ENCODE peak calls at places on chromosomes 13 and 19, in five cellular contexts. One of them, this sample, is unnamed.

GRCh38 chr13:32838985-32839384 is 177.2 kb upstream of the KL start:
- DNase-seq in HCT116: no peak
- DNase-seq in GM12878: no peak
- DNase-seq in K562: no peak
- DNase-seq in HepG2: peak; percentile 24
- DNase-seq in this sample: peak; percentile 40

GRCh38 chr13:99308481-99309087 is 1.4 kb upstream of the GPR183 start:
- DNase-seq in HCT116: no peak
- DNase-seq in GM12878: no peak
- DNase-seq in K562: no peak
- DNase-seq in HepG2: no peak
- DNase-seq in this sample: no peak

GRCh38 chr13:20157387-20157786 is 3.5 kb downstream of the GJA3 start:
- DNase-seq in HCT116: no peak
- DNase-seq in GM12878: no peak
- DNase-seq in K562: no peak
- DNase-seq in HepG2: no peak
- DNase-seq in this sample: no peak

GRCh38 chr13:110685305-110685704 is 20.6 kb downstream of the CARS2 start:
- DNase-seq in HCT116: no peak
- DNase-seq in GM12878: no peak
- DNase-seq in K562: no peak
- DNase-seq in HepG2: no peak
- DNase-seq in this sample: no peak

GRCh38 chr19:33610588-33610987 is 11.2 kb upstream of the CHST8 start:
- DNase-seq in HCT116: no peak
- DNase-seq in GM12878: no peak
- DNase-seq in K562: no peak
- DNase-seq in HepG2: no peak
- DNase-seq in this sample: no peak

GRCh38 chr13:48165063-48165462 is 67.9 kb upstream of the ITM2B start:
- DNase-seq in HCT116: no peak
- DNase-seq in GM12878: no peak
- DNase-seq in K562: no peak
- DNase-seq in HepG2: no peak
- DNase-seq in this sample: no peak

GRCh38 chr13:112877496-112877895 is 91.5 kb upstream of the MCF2L start:
- DNase-seq in HCT116: no peak
- DNase-seq in GM12878: no peak
- DNase-seq in K562: no peak
- DNase-seq in HepG2: no peak
- DNase-seq in this sample: no peak

GRCh38 chr13:21673592-21674270 is 2.9 kb downstream of the FGF9 start:
- DNase-seq in HCT116: no peak
- DNase-seq in GM12878: no peak
- DNase-seq in K562: peak; percentile 27
- DNase-seq in HepG2: no peak
- DNase-seq in this sample: no peak

GRCh38 chr19:27735314-27735713 is 1477.6 kb downstream of the UQCRFS1 start:
- DNase-seq in HCT116: no peak
- DNase-seq in GM12878: no peak
- DNase-seq in K562: no peak
- DNase-seq in HepG2: no peak
- DNase-seq in this sample: no peak

GRCh38 chr13:40130871-40131636 is 475.6 kb downstream of the COG6 start:
- DNase-seq in HCT116: peak; percentile 40
- DNase-seq in GM12878: no peak
- DNase-seq in K562: no peak
- DNase-seq in HepG2: peak; percentile 36
- DNase-seq in this sample: no peak

GRCh38 chr19:43432866-43433673 is 18.4 kb downstream of the TEX101 start:
- DNase-seq in HCT116: peak; percentile 51
- DNase-seq in GM12878: no peak
- DNase-seq in K562: peak; percentile 88
- DNase-seq in HepG2: peak; percentile 40
- DNase-seq in this sample: peak; percentile 41

GRCh38 chr19:10431254-10431942 is 11.1 kb downstream of the PDE4A start:
- DNase-seq in HCT116: no peak
- DNase-seq in GM12878: peak; percentile 61
- DNase-seq in K562: peak; percentile 50
- DNase-seq in HepG2: no peak
- DNase-seq in this sample: peak; percentile 65

GRCh38 chr19:41225238-41226052 is 6.4 kb downstream of the AXL start:
- DNase-seq in HCT116: peak; percentile 97
- DNase-seq in GM12878: no peak
- DNase-seq in K562: no peak
- DNase-seq in HepG2: peak; percentile 91
- DNase-seq in this sample: no peak

GRCh38 chr19:33438016-33438671 is 64.6 kb downstream of the CEBPG start:
- DNase-seq in HCT116: no peak
- DNase-seq in GM12878: no peak
- DNase-seq in K562: no peak
- DNase-seq in HepG2: no peak
- DNase-seq in this sample: no peak

GRCh38 chr19:38199340-38199739 is 24.7 kb downstream of the DPF1 start:
- DNase-seq in HCT116: no peak
- DNase-seq in GM12878: no peak
- DNase-seq in K562: peak; percentile 10
- DNase-seq in HepG2: no peak
- DNase-seq in this sample: no peak

GRCh38 chr13:110200276-110200675 is 106.7 kb downstream of the COL4A1 start:
- DNase-seq in HCT116: no peak
- DNase-seq in GM12878: no peak
- DNase-seq in K562: no peak
- DNase-seq in HepG2: no peak
- DNase-seq in this sample: no peak

GRCh38 chr13:99614465-99614885 is 113.2 kb downstream of the TM9SF2 start:
- DNase-seq in HCT116: no peak
- DNase-seq in GM12878: no peak
- DNase-seq in K562: no peak
- DNase-seq in HepG2: peak; percentile 76
- DNase-seq in this sample: no peak

GRCh38 chr13:40452038-40452666 is 214.3 kb downstream of the FOXO1 start:
- DNase-seq in HCT116: no peak
- DNase-seq in GM12878: no peak
- DNase-seq in K562: no peak
- DNase-seq in HepG2: no peak
- DNase-seq in this sample: no peak

GRCh38 chr13:98798849-98799645 is 46.6 kb upstream of the SLC15A1 start:
- DNase-seq in HCT116: no peak
- DNase-seq in GM12878: no peak
- DNase-seq in K562: no peak
- DNase-seq in HepG2: peak; percentile 8
- DNase-seq in this sample: no peak

GRCh38 chr19:4967738-4968461 is 1.0 kb upstream of the KDM4B start:
- DNase-seq in HCT116: no peak
- DNase-seq in GM12878: no peak
- DNase-seq in K562: no peak
- DNase-seq in HepG2: no peak
- DNase-seq in this sample: no peak

GRCh38 chr13:76816394-76816793 is 69.8 kb downstream of the KCTD12 start:
- DNase-seq in HCT116: no peak
- DNase-seq in GM12878: no peak
- DNase-seq in K562: no peak
- DNase-seq in HepG2: no peak
- DNase-seq in this sample: no peak

GRCh38 chr13:85261757-85262346 is 537.4 kb downstream of the SLITRK6 start:
- DNase-seq in HCT116: no peak
- DNase-seq in GM12878: no peak
- DNase-seq in K562: no peak
- DNase-seq in HepG2: peak; percentile 3
- DNase-seq in this sample: no peak

GRCh38 chr19:47284324-47284899 is 9.7 kb downstream of the INAFM1 start:
- DNase-seq in HCT116: no peak
- DNase-seq in GM12878: no peak
- DNase-seq in K562: peak; percentile 44
- DNase-seq in HepG2: peak; percentile 53
- DNase-seq in this sample: peak; percentile 60

GRCh38 chr19:34969721-34970120 is 5.7 kb upstream of the ZNF792 start:
- DNase-seq in HCT116: no peak
- DNase-seq in GM12878: no peak
- DNase-seq in K562: no peak
- DNase-seq in HepG2: no peak
- DNase-seq in this sample: no peak

GRCh38 chr19:1618157-1619093 is 13.2 kb upstream of the UQCR11 start:
- DNase-seq in HCT116: peak; percentile 29
- DNase-seq in GM12878: no peak
- DNase-seq in K562: peak; percentile 63
- DNase-seq in HepG2: peak; percentile 41
- DNase-seq in this sample: peak; percentile 73

DNA sequence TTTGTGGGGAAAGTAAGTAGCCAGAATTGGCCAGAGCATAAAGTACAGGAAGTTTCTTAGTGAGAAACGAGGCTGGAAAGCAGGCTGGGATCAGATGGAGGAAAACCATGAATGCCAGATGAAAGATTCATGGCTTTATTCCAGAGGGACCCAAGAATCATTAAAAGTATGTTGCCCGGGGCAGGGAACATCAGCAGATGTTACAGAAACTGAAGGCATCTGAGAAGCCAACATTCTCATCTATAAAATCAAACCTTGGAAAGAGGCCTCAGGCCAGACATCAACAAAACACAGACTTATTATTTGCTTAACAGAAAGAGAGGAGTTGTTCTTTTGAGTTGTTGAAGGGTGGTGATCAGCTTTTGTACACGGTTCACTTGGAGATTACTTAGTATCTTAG is 543.6 kb downstream of the RFC3 start:
- DNase-seq in HCT116: no peak
- DNase-seq in GM12878: no peak
- DNase-seq in K562: no peak
- DNase-seq in HepG2: no peak
- DNase-seq in this sample: no peak
- TF ChIP-seq RAD21 in HCT116: no peak
- TF ChIP-seq RAD21 in GM12878: no peak
- TF ChIP-seq RAD21 in K562: no peak
- TF ChIP-seq RAD21 in HepG2: no peak
- TF ChIP-seq RAD21 in this sample: no peak

GRCh38 chr19:480016-480855 is 16.1 kb upstream of the MADCAM1 start:
- DNase-seq in HCT116: no peak
- DNase-seq in GM12878: no peak
- DNase-seq in K562: peak; percentile 81
- DNase-seq in HepG2: peak; percentile 63
- DNase-seq in this sample: peak; percentile 86
- TF ChIP-seq JUND in HCT116: no peak
- TF ChIP-seq JUND in GM12878: no peak
- TF ChIP-seq JUND in K562: peak; percentile 44
- TF ChIP-seq JUND in HepG2: no peak
- TF ChIP-seq JUND in this sample: no peak

DNA sequence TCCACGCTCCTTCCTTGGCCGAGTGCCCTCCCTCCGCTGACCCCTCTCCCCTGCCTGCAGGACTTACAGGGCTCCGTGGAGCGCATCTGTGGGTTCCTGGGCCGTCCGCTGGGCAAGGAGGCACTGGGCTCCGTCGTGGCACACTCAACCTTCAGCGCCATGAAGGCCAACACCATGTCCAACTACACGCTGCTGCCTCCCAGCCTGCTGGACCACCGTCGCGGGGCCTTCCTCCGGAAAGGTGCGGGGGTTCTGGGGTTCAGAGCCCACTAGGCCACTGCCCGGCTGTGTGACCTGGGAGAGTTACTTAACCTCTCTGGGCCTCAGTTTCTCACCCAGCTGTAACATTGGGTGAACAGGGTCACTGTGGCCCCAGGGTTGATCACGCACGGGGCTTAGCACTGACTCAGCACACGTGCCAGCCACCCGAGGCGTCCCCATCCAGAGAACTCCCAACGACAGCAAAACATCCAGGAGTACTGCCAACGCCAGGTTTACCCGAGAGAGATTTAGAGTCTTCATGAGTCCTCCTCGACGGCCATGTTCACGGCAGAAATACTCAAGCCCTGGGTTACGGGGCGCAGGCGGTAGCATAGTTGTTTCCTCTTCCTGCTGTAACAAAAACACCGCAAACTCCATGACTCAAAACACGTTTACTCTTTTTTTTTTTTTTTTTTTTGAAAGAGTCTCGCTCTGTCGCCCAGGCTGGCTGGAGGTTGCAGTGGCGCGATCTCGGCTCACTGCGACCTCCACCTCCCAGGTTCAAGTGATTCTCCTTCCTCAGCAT is 9.7 kb upstream of the SPACA4 start:
- DNase-seq in HCT116: no peak
- DNase-seq in GM12878: no peak
- DNase-seq in K562: no peak
- DNase-seq in HepG2: no peak
- DNase-seq in this sample: no peak
- TF ChIP-seq POLR2A in HCT116: no peak
- TF ChIP-seq POLR2A in GM12878: peak; percentile 48
- TF ChIP-seq POLR2A in K562: no peak
- TF ChIP-seq POLR2A in HepG2: no peak
- TF ChIP-seq POLR2A in this sample: no peak

GRCh38 chr19:19151418-19151817 is 13.1 kb upstream of the TMEM161A start:
- DNase-seq in HCT116: no peak
- DNase-seq in GM12878: no peak
- DNase-seq in K562: no peak
- DNase-seq in HepG2: no peak
- DNase-seq in this sample: no peak
- TF ChIP-seq RAD21 in HCT116: no peak
- TF ChIP-seq RAD21 in GM12878: no peak
- TF ChIP-seq RAD21 in K562: no peak
- TF ChIP-seq RAD21 in HepG2: no peak
- TF ChIP-seq RAD21 in this sample: no peak

DNA sequence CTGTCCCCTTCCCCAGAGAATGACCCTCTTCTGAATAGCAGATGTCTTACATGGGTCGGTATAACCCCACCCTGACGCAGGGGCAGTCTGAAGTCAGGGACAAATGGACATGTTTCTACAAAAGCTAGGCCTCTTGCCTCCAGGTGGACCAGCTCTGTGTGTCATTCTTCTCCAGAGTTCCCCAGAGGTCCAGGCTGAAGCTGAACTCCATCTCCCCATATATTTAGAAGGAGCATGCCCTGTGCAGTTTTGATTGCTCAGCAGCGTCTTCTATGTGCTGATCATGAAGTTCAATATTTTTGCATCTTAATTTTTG is 8.8 kb upstream of the NALCN start:
- DNase-seq in HCT116: no peak
- DNase-seq in GM12878: no peak
- DNase-seq in K562: no peak
- DNase-seq in HepG2: no peak
- DNase-seq in this sample: no peak
- TF ChIP-seq JUND in HCT116: no peak
- TF ChIP-seq JUND in GM12878: no peak
- TF ChIP-seq JUND in K562: no peak
- TF ChIP-seq JUND in HepG2: no peak
- TF ChIP-seq JUND in this sample: no peak